ENCODE peak calls at places on chromosomes 16 and 17, in seven cellular contexts. Z is PC-9, W is left ventricle myocardium inferior, P is upper lobe of right lung, C is kidney, E is neuronal stem cell, N is fibroblast of lung. H is an unnamed sample.
A peak's percentile ranks its signal among the peaks of the same experiment; 100 is the strongest.

GRCh38 chr16:10923650-10924214 is 18.5 kb downstream of the DEXI start:
- DNase-seq in P (no peak), C (no peak), E (no peak), W (peak; percentile 83), Z (no peak), N (no peak), H (no peak)

GRCh38 chr17:6421700-6422604 is 13.0 kb downstream of the AIPL1 start:
- DNase-seq in E (peak; percentile 87), N (peak; percentile 71), C (peak; percentile 86), Z (peak; percentile 58), W (peak; percentile 73), P (peak; percentile 86), H (peak; percentile 80)

GRCh38 chr17:77908501-77908900 is 50.0 kb upstream of the TNRC6C start:
- DNase-seq in C (no peak), Z (no peak), N (no peak), P (peak; percentile 22), E (no peak), W (no peak), H (peak; percentile 17)

GRCh38 chr17:43878260-43879082 is 28.9 kb downstream of the MPP2 start:
- DNase-seq in E (peak; percentile 69), Z (peak; percentile 73), N (peak; percentile 87), W (peak; percentile 62), C (peak; percentile 81), P (peak; percentile 83), H (no peak)

GRCh38 chr17:8581002-8581658 is 49.4 kb downstream of the MYH10 start:
- DNase-seq in C (no peak), P (no peak), Z (no peak), W (no peak), E (no peak), N (no peak), H (no peak)

GRCh38 chr16:2980227-2981176 is at the start of gene PKMYT1:
- DNase-seq in E (peak; percentile 87), W (peak; percentile 91), Z (peak; percentile 63), C (peak; percentile 97), N (peak; percentile 79), P (peak; percentile 96), H (peak; percentile 88)

GRCh38 chr16:73062640-73063283 is 14.8 kb upstream of the ZFHX3 start:
- DNase-seq in E (no peak), N (peak; percentile 48), Z (no peak), P (no peak), W (no peak), C (peak; percentile 66), H (no peak)

GRCh38 chr17:12830692-12831363 is 41.5 kb downstream of the ARHGAP44 start:
- DNase-seq in W (no peak), E (no peak), N (no peak), C (no peak), P (no peak), Z (no peak), H (no peak)

GRCh38 chr17:50048146-50048720 is 7.7 kb upstream of the ITGA3 start:
- DNase-seq in P (no peak), Z (no peak), W (no peak), C (no peak), N (no peak), E (no peak), H (peak; percentile 48)

DNA sequence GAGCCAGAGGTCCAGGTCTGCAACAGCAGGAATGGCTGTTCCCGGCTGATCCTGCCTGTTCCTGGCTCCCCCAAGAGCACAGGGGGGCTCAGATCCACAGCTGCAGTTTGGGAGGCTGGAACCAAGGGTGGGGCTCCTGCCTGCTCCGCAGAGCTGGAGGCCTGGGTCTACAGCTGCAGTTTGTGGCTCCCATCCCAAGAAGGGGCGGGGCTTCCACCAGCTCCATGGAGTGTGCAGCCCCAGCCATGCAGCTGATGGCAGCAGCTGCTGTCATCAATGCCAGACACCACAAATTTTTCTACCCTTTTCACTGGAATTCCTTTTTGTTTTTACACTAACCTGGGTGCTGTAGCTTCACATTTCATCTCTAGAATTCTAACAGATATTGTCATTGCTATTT is 135.4 kb upstream of the KIF2B start:
- DNase-seq in W (no peak), C (no peak), Z (no peak), E (no peak), N (no peak), P (no peak), H (no peak)
- H3K4me3 ChIP-seq in W (no peak overlapping the region), C (no peak overlapping the region), Z (no peak overlapping the region), E (no peak overlapping the region), N (no peak overlapping the region), P (no peak overlapping the region), H (no peak overlapping the region)

GRCh38 chr16:87725596-87726235 is 40.1 kb downstream of the KLHDC4 start:
- DNase-seq in W (no peak), N (peak; percentile 63), P (peak; percentile 79), E (no peak), Z (no peak), C (no peak), H (no peak)
- H3K27ac ChIP-seq in W (no peak overlapping the region), N (no peak overlapping the region), P (no peak overlapping the region), E (no peak overlapping the region), Z (no peak overlapping the region), C (no peak overlapping the region), H (no peak overlapping the region)

GRCh38 chr16:89054261-89054661 is 39.4 kb upstream of the ACSF3 start:
- DNase-seq in W (no peak), C (no peak), Z (no peak), N (no peak), E (no peak), P (no peak), H (no peak)

GRCh38 chr16:89051521-89052166 is 42.0 kb upstream of the ACSF3 start:
- DNase-seq in P (no peak), N (no peak), Z (no peak), E (no peak), W (no peak), C (peak; percentile 67), H (peak; percentile 73)

GRCh38 chr16:89052191-89052787 is 41.4 kb upstream of the ACSF3 start:
- DNase-seq in N (no peak), E (no peak), W (no peak), Z (no peak), C (peak; percentile 71), P (no peak), H (no peak)

GRCh38 chr16:89053725-89054029 is 40.0 kb upstream of the ACSF3 start:
- DNase-seq in W (no peak), Z (no peak), P (no peak), N (no peak), E (no peak), C (no peak), H (no peak)

GRCh38 chr16:89052824-89053724 is 40.6 kb upstream of the ACSF3 start:
- DNase-seq in C (peak; percentile 81), P (no peak), W (no peak), E (no peak), N (peak; percentile 17), Z (no peak), H (no peak)
- H3K4me3 ChIP-seq in C (no peak overlapping the region), P (peak overlapping the region; percentile 21), W (no peak overlapping the region), E (no peak overlapping the region), N (no peak overlapping the region), Z (no peak overlapping the region), H (peak overlapping the region; percentile 45)

GRCh38 chr16:4614571-4615388 is at the start of gene UBALD1:
- DNase-seq in Z (peak; percentile 83), N (peak; percentile 88), P (peak; percentile 93), C (peak; percentile 96), E (peak; percentile 76), W (peak; percentile 87), H (peak; percentile 89)

GRCh38 chr16:4616047-4616811 is 1.5 kb upstream of the UBALD1 start:
- DNase-seq in C (peak; percentile 100), N (peak; percentile 100), E (peak; percentile 99), W (peak; percentile 99), P (peak; percentile 99), Z (peak; percentile 98), H (peak; percentile 100)

GRCh38 chr16:4617880-4618279 is 3.2 kb upstream of the UBALD1 start:
- DNase-seq in E (no peak), N (no peak), Z (no peak), W (no peak), P (no peak), C (no peak), H (no peak)

GRCh38 chr16:4615389-4616046 is 830 bp upstream of the UBALD1 start:
- DNase-seq in Z (no peak), C (peak; percentile 89), E (no peak), P (no peak), W (peak; percentile 36), N (no peak), H (no peak)

DNA sequence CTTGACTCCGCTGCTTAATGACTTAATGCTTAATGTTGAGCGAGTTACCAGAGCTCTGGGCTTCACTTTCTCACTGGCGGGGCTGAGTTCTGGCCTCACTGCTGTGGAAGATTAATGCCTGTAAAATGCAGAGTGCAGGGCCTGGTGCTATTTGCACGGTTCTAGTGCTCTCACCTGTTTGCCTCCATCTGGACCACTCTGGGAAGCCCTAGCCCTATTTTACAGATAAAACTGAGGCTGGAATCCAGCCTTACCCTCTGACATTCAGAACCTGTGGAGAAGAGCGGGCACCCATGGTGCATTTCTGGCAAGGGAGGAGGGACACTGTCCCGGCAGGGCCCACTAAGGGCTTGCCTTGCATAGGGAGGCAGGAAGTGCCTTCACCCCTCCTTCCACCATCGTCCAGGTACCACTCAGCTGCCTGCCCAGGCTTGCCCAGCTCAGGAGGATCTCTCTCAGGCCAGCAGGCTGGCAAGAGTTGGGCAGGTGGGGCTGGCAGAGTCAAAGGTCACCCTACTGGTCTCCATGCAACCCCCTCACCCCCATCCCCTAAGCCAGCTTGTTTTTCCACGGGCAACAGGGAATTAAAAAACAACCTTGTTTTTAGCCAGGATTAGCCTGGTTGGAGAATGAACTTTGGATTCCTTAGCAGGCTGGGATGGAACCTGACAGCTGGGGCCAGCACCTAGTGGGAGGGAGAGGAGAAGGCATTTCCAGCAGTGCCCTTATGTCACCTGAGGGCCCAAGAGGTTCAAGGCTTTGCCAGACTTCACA is 4.1 kb upstream of the UBALD1 start:
- DNase-seq in C (no peak), Z (no peak), P (no peak), N (no peak), W (no peak), E (no peak), H (no peak)
- H3K27ac ChIP-seq in C (peak overlapping the region; percentile 99), Z (no peak overlapping the region), P (no peak overlapping the region), N (no peak overlapping the region), W (no peak overlapping the region), E (no peak overlapping the region), H (peak overlapping the region; percentile 64)

GRCh38 chr17:76492250-76492988 is 8.8 kb downstream of the RHBDF2 start:
- DNase-seq in E (no peak), C (peak; percentile 84), P (no peak), W (no peak), Z (no peak), N (no peak), H (no peak)

GRCh38 chr17:76491271-76492184 is 9.7 kb downstream of the RHBDF2 start:
- DNase-seq in C (peak; percentile 80), E (no peak), Z (no peak), N (no peak), P (no peak), W (no peak), H (no peak)

GRCh38 chr17:76495663-76496400 is 5.4 kb downstream of the RHBDF2 start:
- DNase-seq in N (no peak), W (no peak), P (no peak), E (no peak), Z (no peak), C (no peak), H (no peak)

GRCh38 chr17:76493505-76494167 is 7.6 kb downstream of the RHBDF2 start:
- DNase-seq in N (no peak), P (no peak), W (no peak), Z (no peak), E (no peak), C (no peak), H (no peak)

GRCh38 chr17:76492989-76493501 is 8.2 kb downstream of the RHBDF2 start:
- DNase-seq in P (peak; percentile 87), E (no peak), N (peak; percentile 91), W (peak; percentile 69), C (peak; percentile 91), Z (no peak), H (no peak)
- H3K4me3 ChIP-seq in P (peak overlapping the region; percentile 25), E (no peak overlapping the region), N (peak overlapping the region; percentile 11), W (peak overlapping the region; percentile 41), C (peak overlapping the region; percentile 25), Z (no peak overlapping the region), H (no peak overlapping the region)